ENCODE peak calls at places on chromosomes 6 and 20, in seven cellular contexts. M is GM13977; B is progenitor cell of endocrine pancreas; K is LNCaP clone FGC; E is AG04450; T is activated naive CD4-positive, alpha-beta T cell treated with anti-CD3 and anti-CD28 coated beads, Interleukin-2, amount 10 ng/mL, durations not matched to agents 7 days and 5 days; I is HEK293T. R is an unnamed sample.

GRCh38 chr6:148996815-148997214 is 250.0 kb downstream of the UST start:
- DNase-seq in M (no peak), B (no peak), K (no peak), E (no peak), T (no peak), I (no peak), R (no peak)

GRCh38 chr20:62605996-62606395 is 36.3 kb upstream of the SLCO4A1 start:
- DNase-seq in M (no peak), B (no peak), K (no peak), E (no peak), T (no peak), I (no peak), R (no peak)

GRCh38 chr20:2624190-2624589 is 28.2 kb upstream of the NOP56 start:
- DNase-seq in M (no peak), B (no peak), K (no peak), E (no peak), T (no peak), I (no peak), R (no peak)

GRCh38 chr6:155765275-155766194 is 309.9 kb upstream of the NOX3 start:
- DNase-seq in M (no peak), B (no peak), K (no peak), E (peak), T (no peak), I (no peak), R (no peak)

GRCh38 chr20:57048027-57048869 is 218.2 kb downstream of the BMP7 start:
- DNase-seq in M (peak), B (peak), K (no peak), E (no peak), T (peak), I (peak), R (no peak)

GRCh38 chr20:47610247-47610944 is 108.7 kb downstream of the NCOA3 start:
- DNase-seq in M (peak), B (no peak), K (no peak), E (peak), T (peak), I (no peak), R (no peak)

GRCh38 chr20:15654208-15654649 is 919.0 kb downstream of the KIF16B start:
- DNase-seq in M (peak), B (no peak), K (peak), E (no peak), T (no peak), I (peak), R (no peak)

GRCh38 chr6:34585512-34586045 is 29.4 kb upstream of the SPDEF start:
- DNase-seq in M (no peak), B (no peak), K (no peak), E (no peak), T (no peak), I (no peak), R (no peak)

GRCh38 chr20:49889943-49890650 is 25.2 kb downstream of the SPATA2 start:
- DNase-seq in M (no peak), B (no peak), K (no peak), E (no peak), T (no peak), I (no peak), R (peak)

GRCh38 chr20:53550590-53551187 is 43.0 kb downstream of the ZNF217 start:
- DNase-seq in M (no peak), B (no peak), K (no peak), E (no peak), T (no peak), I (no peak), R (no peak)

GRCh38 chr6:100344761-100345160 is 120.0 kb downstream of the SIM1 start:
- DNase-seq in M (no peak), B (no peak), K (no peak), E (no peak), T (no peak), I (no peak), R (no peak)

GRCh38 chr6:142482973-142483372 is 181.2 kb downstream of the ADGRG6 start:
- DNase-seq in M (no peak), B (no peak), K (no peak), E (no peak), T (no peak), I (no peak), R (no peak)

GRCh38 chr6:32175711-32176475 is at the start of gene AGPAT1:
- DNase-seq in M (peak), B (peak), K (peak), E (peak), T (peak), I (peak), R (peak)

GRCh38 chr6:14441371-14441781 is 323.8 kb downstream of the CD83 start:
- DNase-seq in M (no peak), B (no peak), K (no peak), E (no peak), T (no peak), I (no peak), R (no peak)

GRCh38 chr6:84581494-84582259 is 182.7 kb downstream of the TBX18 start:
- DNase-seq in M (no peak), B (no peak), K (no peak), E (peak), T (no peak), I (no peak), R (no peak)

GRCh38 chr6:110002676-110003075 is 24.6 kb downstream of the GPR6 start:
- DNase-seq in M (no peak), B (no peak), K (no peak), E (no peak), T (no peak), I (no peak), R (no peak)

GRCh38 chr6:137827977-137828815 is 38.9 kb upstream of the TNFAIP3 start:
- DNase-seq in M (peak), B (no peak), K (no peak), E (no peak), T (no peak), I (no peak), R (no peak)

GRCh38 chr6:26321005-26321404 is 44.0 kb upstream of the BTN3A2 start:
- DNase-seq in M (no peak), B (no peak), K (no peak), E (no peak), T (no peak), I (no peak), R (no peak)

GRCh38 chr6:30206799-30207618 is 6.2 kb downstream of the TRIM26 start:
- DNase-seq in M (no peak), B (no peak), K (no peak), E (no peak), T (no peak), I (no peak), R (no peak)

GRCh38 chr6:38774933-38775707 is 60.0 kb downstream of the DNAH8 start:
- DNase-seq in M (no peak), B (no peak), K (no peak), E (no peak), T (no peak), I (no peak), R (no peak)

GRCh38 chr6:38137609-38138008 is 318.1 kb downstream of the ZFAND3 start:
- DNase-seq in M (no peak), B (no peak), K (no peak), E (no peak), T (no peak), I (no peak), R (no peak)

GRCh38 chr6:152696543-152696942 is 1.2 kb upstream of the MYCT1 start:
- DNase-seq in M (no peak), B (no peak), K (no peak), E (peak), T (no peak), I (no peak), R (no peak)

GRCh38 chr6:10598084-10598960 is 77.2 kb downstream of the GCNT2 start:
- DNase-seq in M (no peak), B (no peak), K (no peak), E (no peak), T (no peak), I (no peak), R (no peak)

GRCh38 chr20:35564905-35565304 is 23.0 kb downstream of the ERGIC3 start:
- DNase-seq in M (no peak), B (no peak), K (no peak), E (no peak), T (no peak), I (no peak), R (no peak)

GRCh38 chr6:92577077-92577719 is 842.2 kb downstream of the EPHA7 start:
- DNase-seq in M (no peak), B (no peak), K (no peak), E (peak), T (no peak), I (no peak), R (no peak)

GRCh38 chr6:89819336-89820130 is at the start of gene MDN1:
- DNase-seq in M (peak), B (peak), K (peak), E (peak), T (peak), I (peak), R (peak)

GRCh38 chr20:62064788-62065668 is 653 bp downstream of the TAF4 start:
- DNase-seq in M (peak), B (no peak), K (no peak), E (no peak), T (peak), I (no peak), R (peak)

GRCh38 chr6:127732927-127733326 is 156.0 kb downstream of the C6orf58 start:
- DNase-seq in M (no peak), B (no peak), K (no peak), E (no peak), T (no peak), I (no peak), R (no peak)

GRCh38 chr20:43988451-43988850 is 73.8 kb downstream of the TOX2 start:
- DNase-seq in M (no peak), B (no peak), K (no peak), E (no peak), T (no peak), I (no peak), R (no peak)

GRCh38 chr6:35259946-35260626 is 551 bp downstream of the ZNF76 start:
- DNase-seq in M (peak), B (peak), K (peak), E (no peak), T (peak), I (no peak), R (peak)

GRCh38 chr6:17872908-17873307 is 114.5 kb downstream of the KIF13A start:
- DNase-seq in M (no peak), B (no peak), K (no peak), E (no peak), T (no peak), I (no peak), R (no peak)